ENCODE peak calls at places on chromosomes 16 and 17, in ten cellular contexts. One of them, this sample, is unnamed.

GRCh38 chr17:8563024-8563776 is 67.3 kb downstream of the MYH10 start:
- DNase-seq in T-cell: no peak
- DNase-seq in GM12892: no peak
- DNase-seq in A549: no peak
- DNase-seq in M059J: no peak
- DNase-seq in CD14-positive monocyte: no peak
- DNase-seq in naive B cell: no peak
- DNase-seq in mammary epithelial cell: no peak
- DNase-seq in HFFc6: no peak
- DNase-seq in NCI-H1105 treated with DMSO at 0.1 percent for 48 hours: no peak
- DNase-seq in this sample: no peak

GRCh38 chr17:31489295-31490018 is 98.0 kb downstream of the RAB11FIP4 start:
- DNase-seq in CD14-positive monocyte: no peak
- DNase-seq in NCI-H1105 treated with DMSO at 0.1 percent for 48 hours: no peak
- DNase-seq in A549: no peak
- DNase-seq in T-cell: no peak
- DNase-seq in mammary epithelial cell: no peak
- DNase-seq in HFFc6: no peak
- DNase-seq in naive B cell: no peak
- DNase-seq in M059J: no peak
- DNase-seq in GM12892: no peak
- DNase-seq in this sample: peak

GRCh38 chr17:64240741-64241347 is 22.2 kb downstream of the TEX2 start:
- DNase-seq in naive B cell: no peak
- DNase-seq in NCI-H1105 treated with DMSO at 0.1 percent for 48 hours: no peak
- DNase-seq in HFFc6: peak
- DNase-seq in M059J: peak
- DNase-seq in A549: no peak
- DNase-seq in CD14-positive monocyte: no peak
- DNase-seq in mammary epithelial cell: peak
- DNase-seq in T-cell: no peak
- DNase-seq in GM12892: no peak
- DNase-seq in this sample: peak

GRCh38 chr16:10581507-10581906 is 1.1 kb upstream of the EMP2 start:
- DNase-seq in M059J: no peak
- DNase-seq in naive B cell: no peak
- DNase-seq in HFFc6: no peak
- DNase-seq in A549: no peak
- DNase-seq in mammary epithelial cell: no peak
- DNase-seq in NCI-H1105 treated with DMSO at 0.1 percent for 48 hours: no peak
- DNase-seq in GM12892: no peak
- DNase-seq in CD14-positive monocyte: no peak
- DNase-seq in T-cell: no peak
- DNase-seq in this sample: no peak

GRCh38 chr17:44278006-44278405 is 10.1 kb upstream of the SLC4A1 start:
- DNase-seq in HFFc6: peak
- DNase-seq in A549: no peak
- DNase-seq in naive B cell: no peak
- DNase-seq in GM12892: no peak
- DNase-seq in CD14-positive monocyte: no peak
- DNase-seq in M059J: peak
- DNase-seq in NCI-H1105 treated with DMSO at 0.1 percent for 48 hours: no peak
- DNase-seq in mammary epithelial cell: no peak
- DNase-seq in T-cell: no peak
- DNase-seq in this sample: no peak

GRCh38 chr16:10827691-10828341 is 9.2 kb upstream of the TVP23A start:
- DNase-seq in A549: no peak
- DNase-seq in mammary epithelial cell: peak
- DNase-seq in T-cell: no peak
- DNase-seq in NCI-H1105 treated with DMSO at 0.1 percent for 48 hours: no peak
- DNase-seq in naive B cell: no peak
- DNase-seq in HFFc6: peak
- DNase-seq in M059J: peak
- DNase-seq in CD14-positive monocyte: no peak
- DNase-seq in GM12892: no peak
- DNase-seq in this sample: peak

GRCh38 chr17:12613566-12613965 is 52.1 kb upstream of the MYOCD start:
- DNase-seq in mammary epithelial cell: no peak
- DNase-seq in M059J: peak
- DNase-seq in CD14-positive monocyte: no peak
- DNase-seq in naive B cell: no peak
- DNase-seq in A549: peak
- DNase-seq in GM12892: no peak
- DNase-seq in NCI-H1105 treated with DMSO at 0.1 percent for 48 hours: no peak
- DNase-seq in HFFc6: peak
- DNase-seq in T-cell: no peak
- DNase-seq in this sample: no peak

GRCh38 chr17:76307966-76308338 is at the start of gene QRICH2:
- DNase-seq in NCI-H1105 treated with DMSO at 0.1 percent for 48 hours: no peak
- DNase-seq in naive B cell: no peak
- DNase-seq in CD14-positive monocyte: no peak
- DNase-seq in M059J: no peak
- DNase-seq in GM12892: no peak
- DNase-seq in T-cell: no peak
- DNase-seq in mammary epithelial cell: no peak
- DNase-seq in A549: no peak
- DNase-seq in HFFc6: no peak
- DNase-seq in this sample: no peak

GRCh38 chr16:69176033-69176780 is 10.8 kb upstream of the SNTB2 start:
- DNase-seq in A549: no peak
- DNase-seq in CD14-positive monocyte: no peak
- DNase-seq in T-cell: no peak
- DNase-seq in naive B cell: no peak
- DNase-seq in GM12892: no peak
- DNase-seq in HFFc6: peak
- DNase-seq in M059J: peak
- DNase-seq in mammary epithelial cell: peak
- DNase-seq in NCI-H1105 treated with DMSO at 0.1 percent for 48 hours: no peak
- DNase-seq in this sample: no peak

GRCh38 chr17:7833795-7834553 is at the start of gene KDM6B:
- DNase-seq in HFFc6: peak
- DNase-seq in A549: peak
- DNase-seq in CD14-positive monocyte: peak
- DNase-seq in T-cell: peak
- DNase-seq in M059J: peak
- DNase-seq in NCI-H1105 treated with DMSO at 0.1 percent for 48 hours: peak
- DNase-seq in GM12892: peak
- DNase-seq in naive B cell: peak
- DNase-seq in mammary epithelial cell: peak
- DNase-seq in this sample: peak

GRCh38 chr17:15945493-15946209 is 721 bp downstream of the ADORA2B start:
- DNase-seq in NCI-H1105 treated with DMSO at 0.1 percent for 48 hours: no peak
- DNase-seq in naive B cell: no peak
- DNase-seq in HFFc6: no peak
- DNase-seq in T-cell: no peak
- DNase-seq in CD14-positive monocyte: peak
- DNase-seq in M059J: peak
- DNase-seq in GM12892: no peak
- DNase-seq in A549: no peak
- DNase-seq in mammary epithelial cell: peak
- DNase-seq in this sample: no peak

GRCh38 chr17:12047977-12048376 is 27.3 kb downstream of the MAP2K4 start:
- DNase-seq in HFFc6: no peak
- DNase-seq in NCI-H1105 treated with DMSO at 0.1 percent for 48 hours: no peak
- DNase-seq in mammary epithelial cell: no peak
- DNase-seq in GM12892: no peak
- DNase-seq in CD14-positive monocyte: no peak
- DNase-seq in M059J: peak
- DNase-seq in naive B cell: no peak
- DNase-seq in A549: peak
- DNase-seq in T-cell: no peak
- DNase-seq in this sample: no peak

GRCh38 chr17:2192367-2193028 is 111.1 kb downstream of the SMG6 start:
- DNase-seq in CD14-positive monocyte: no peak
- DNase-seq in T-cell: peak
- DNase-seq in A549: peak
- DNase-seq in mammary epithelial cell: peak
- DNase-seq in M059J: peak
- DNase-seq in HFFc6: peak
- DNase-seq in NCI-H1105 treated with DMSO at 0.1 percent for 48 hours: no peak
- DNase-seq in naive B cell: no peak
- DNase-seq in GM12892: no peak
- DNase-seq in this sample: no peak

GRCh38 chr17:82693168-82693867 is 5.2 kb downstream of the RAB40B start:
- DNase-seq in GM12892: no peak
- DNase-seq in M059J: no peak
- DNase-seq in T-cell: no peak
- DNase-seq in A549: no peak
- DNase-seq in CD14-positive monocyte: no peak
- DNase-seq in HFFc6: no peak
- DNase-seq in naive B cell: no peak
- DNase-seq in NCI-H1105 treated with DMSO at 0.1 percent for 48 hours: no peak
- DNase-seq in mammary epithelial cell: no peak
- DNase-seq in this sample: no peak